ENCODE peak calls at places on chromosomes 2 and 18, in four cellular contexts. V, K, Q and H are unnamed samples.
A peak's percentile ranks its signal among the peaks of the same experiment; 100 is the strongest.

GRCh38 chr18:11095674-11096293 is 53.6 kb downstream of the PIEZO2 start:
- DNase-seq in Q (no peak), V (no peak), K (peak; percentile 25), H (no peak)

GRCh38 chr2:97738236-97739019 is 25.1 kb downstream of the ZAP70 start:
- DNase-seq in K (no peak), V (no peak), Q (no peak), H (no peak)

GRCh38 chr2:46181789-46182530 is 115.2 kb upstream of the EPAS1 start:
- DNase-seq in K (no peak), V (no peak), Q (no peak), H (peak; percentile 70)

GRCh38 chr2:218291318-218291933 is 877 bp downstream of the TMBIM1 start:
- DNase-seq in K (no peak), V (no peak), Q (no peak), H (no peak)

GRCh38 chr2:128322651-128323491 is 4.2 kb upstream of the HS6ST1 start:
- DNase-seq in Q (no peak), V (no peak), K (no peak), H (no peak)

GRCh38 chr2:235444101-235444597 is 49.7 kb upstream of the AGAP1 start:
- DNase-seq in V (peak; percentile 45), Q (no peak), K (no peak), H (peak; percentile 11)

GRCh38 chr2:164694275-164694695 is 73.0 kb upstream of the GRB14 start:
- DNase-seq in Q (no peak), K (no peak), V (peak; percentile 39), H (peak; percentile 3)

GRCh38 chr2:18599509-18600254 is 10.3 kb upstream of the NT5C1B start:
- DNase-seq in K (no peak), V (no peak), Q (no peak), H (no peak)

GRCh38 chr18:8526316-8526715 is 82.9 kb upstream of the RAB12 start:
- DNase-seq in K (peak; percentile 9), Q (no peak), V (no peak), H (no peak)

GRCh38 chr2:65027611-65028244 is 28.5 kb upstream of the CEP68 start:
- DNase-seq in K (no peak), Q (no peak), V (no peak), H (no peak)

GRCh38 chr18:58175122-58175687 is 131.2 kb downstream of the NEDD4L start:
- DNase-seq in V (no peak), K (no peak), Q (no peak), H (no peak)

GRCh38 chr18:10143601-10144000 is 229.8 kb downstream of the VAPA start:
- DNase-seq in V (no peak), K (no peak), Q (no peak), H (no peak)

GRCh38 chr2:158637357-158637756 is 157.8 kb upstream of the DAPL1 start:
- DNase-seq in Q (no peak), V (no peak), K (peak; percentile 66), H (no peak)

GRCh38 chr18:6595666-6596065 is 133.8 kb upstream of the ARHGAP28 start:
- DNase-seq in Q (no peak), K (no peak), V (no peak), H (no peak)

GRCh38 chr2:215362562-215362904 is 50.7 kb downstream of the ATIC start:
- DNase-seq in K (no peak), V (no peak), Q (no peak), H (no peak)

GRCh38 chr18:63207825-63208224 is 111.7 kb downstream of the BCL2 start:
- DNase-seq in V (no peak), Q (no peak), K (no peak), H (no peak)

GRCh38 chr2:53347219-53347618 is 420.4 kb upstream of the CHAC2 start:
- DNase-seq in V (no peak), K (no peak), Q (no peak), H (peak; percentile 46)

GRCh38 chr2:226461981-226462380 is 337.6 kb downstream of the IRS1 start:
- DNase-seq in Q (no peak), K (peak; percentile 56), V (no peak), H (no peak)

GRCh38 chr2:162221064-162221463 is 22.2 kb downstream of the FAP start:
- DNase-seq in Q (peak; percentile 8), K (peak; percentile 67), V (peak; percentile 84), H (peak; percentile 70)

GRCh38 chr2:192813341-192813740 is 618.6 kb upstream of the TMEFF2 start:
- DNase-seq in K (no peak), Q (no peak), V (peak; percentile 36), H (no peak)

GRCh38 chr2:122056853-122057252 is 301.4 kb downstream of the TSN start:
- DNase-seq in V (peak; percentile 64), K (no peak), Q (no peak), H (no peak)

GRCh38 chr2:164896634-164897033 is 55.0 kb upstream of the COBLL1 start:
- DNase-seq in K (peak; percentile 77), V (peak; percentile 86), Q (no peak), H (peak; percentile 86)

GRCh38 chr2:85134255-85135065 is 1.3 kb downstream of the TCF7L1 start:
- DNase-seq in V (peak; percentile 28), K (peak; percentile 14), Q (peak; percentile 6), H (peak; percentile 48)